ENCODE peak calls at places on chromosomes 7 and 10, in nine cellular contexts. Z is neural progenitor cell, Y is MM.1S, N is GM23248, W is PC-3, M is OCI-LY7, D is SK-N-SH, K is GM23338, Q is HCT116. O is an unnamed sample.

GRCh38 chr7:104794154-104794553 is 219.9 kb upstream of the KMT2E start:
- DNase-seq in K (no peak), D (no peak), M (no peak), W (peak), Z (no peak), Q (no peak), Y (no peak), N (no peak), O (no peak)

GRCh38 chr7:2705371-2706096 is 17.5 kb downstream of the AMZ1 start:
- DNase-seq in Q (no peak), M (no peak), Z (no peak), K (no peak), Y (no peak), N (no peak), D (no peak), W (no peak), O (no peak)

GRCh38 chr10:3091346-3091787 is 24.0 kb downstream of the PFKP start:
- DNase-seq in Y (no peak), M (no peak), Q (peak), W (peak), D (no peak), K (no peak), Z (no peak), N (peak), O (peak)

GRCh38 chr10:88693392-88694020 is 12.5 kb upstream of the LIPK start:
- DNase-seq in M (no peak), W (no peak), Y (no peak), Z (peak), D (no peak), Q (no peak), N (peak), K (peak), O (no peak)

GRCh38 chr10:14555806-14556205 is 218.9 kb downstream of the FAM107B start:
- DNase-seq in D (no peak), M (no peak), K (peak), Z (peak), Y (peak), N (no peak), Q (no peak), W (no peak), O (no peak)

GRCh38 chr10:21047096-21047495 is 150.0 kb upstream of the NEBL start:
- DNase-seq in N (no peak), Z (no peak), M (no peak), D (no peak), Q (no peak), W (peak), K (no peak), Y (no peak), O (no peak)

GRCh38 chr10:62037166-62037831 is 135.8 kb downstream of the ARID5B start:
- DNase-seq in Z (no peak), Y (no peak), Q (no peak), W (peak), D (no peak), K (no peak), N (peak), M (no peak), O (no peak)

GRCh38 chr10:124993728-124994451 is 52.0 kb downstream of the ZRANB1 start:
- DNase-seq in K (no peak), Q (no peak), Y (no peak), Z (no peak), D (no peak), M (no peak), N (no peak), W (no peak), O (no peak)

GRCh38 chr7:148912151-148912550 is 28.1 kb upstream of the EZH2 start:
- DNase-seq in Q (no peak), K (no peak), Z (no peak), D (no peak), W (no peak), Y (no peak), M (no peak), N (no peak), O (no peak)

GRCh38 chr10:14838582-14839304 is 637 bp downstream of the HSPA14 start:
- DNase-seq in Z (peak), K (peak), N (peak), Q (no peak), W (no peak), D (peak), M (peak), Y (peak), O (peak)

GRCh38 chr7:83957333-83957732 is 237.3 kb downstream of the SEMA3A start:
- DNase-seq in Y (no peak), N (no peak), D (no peak), W (no peak), Z (no peak), Q (no peak), M (no peak), K (no peak), O (no peak)

GRCh38 chr7:69177941-69178494 is 420.3 kb upstream of the AUTS2 start:
- DNase-seq in Z (no peak), M (no peak), K (no peak), D (no peak), N (no peak), W (no peak), Y (no peak), Q (no peak), O (no peak)

GRCh38 chr7:69172357-69173098 is 425.7 kb upstream of the AUTS2 start:
- DNase-seq in K (no peak), M (no peak), W (no peak), Q (no peak), Z (no peak), N (no peak), D (no peak), Y (no peak), O (no peak)

GRCh38 chr7:69169356-69169755 is 428.9 kb upstream of the AUTS2 start:
- DNase-seq in W (no peak), K (no peak), Z (no peak), Y (no peak), Q (no peak), N (no peak), M (no peak), D (no peak), O (no peak)

GRCh38 chr7:69177326-69177897 is 420.9 kb upstream of the AUTS2 start:
- DNase-seq in D (no peak), Z (no peak), Q (no peak), N (no peak), K (no peak), M (no peak), W (no peak), Y (no peak), O (no peak)

GRCh38 chr7:69173341-69173740 is 424.9 kb upstream of the AUTS2 start:
- DNase-seq in W (no peak), D (no peak), N (no peak), K (no peak), Z (no peak), M (no peak), Q (no peak), Y (no peak), O (no peak)
- TF ChIP-seq EZH2phosphoT487 in W (no peak), D (no peak), N (no peak), K (no peak), Z (no peak), M (no peak), Q (no peak), Y (no peak), O (no peak)

DNA sequence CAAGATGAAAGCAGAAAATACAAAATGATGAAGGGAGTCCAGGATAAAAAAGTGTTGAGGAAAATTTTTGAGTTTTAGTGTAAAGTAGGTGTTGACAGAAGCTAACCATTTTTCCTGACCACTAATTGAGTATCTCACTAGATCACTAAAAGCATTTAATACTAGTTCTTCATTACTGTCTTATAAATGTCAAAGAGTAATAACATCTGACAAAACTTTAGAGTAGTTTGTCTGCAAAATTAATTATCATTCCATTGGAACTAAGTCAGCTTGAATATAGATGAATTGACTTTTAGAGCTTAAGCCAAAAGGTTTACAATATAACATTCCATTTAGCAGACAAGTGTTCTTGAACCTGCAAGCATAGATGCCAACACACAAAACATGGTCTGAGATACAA is 232.9 kb downstream of the FOXP2 start:
- DNase-seq in Q (no peak), K (no peak), D (no peak), M (no peak), Y (no peak), Z (no peak), N (no peak), W (no peak), O (no peak)
- H3K4me3 ChIP-seq in Q (no peak), K (no peak), D (no peak), M (no peak), Y (no peak), Z (no peak), N (no peak), W (no peak), O (no peak)

DNA sequence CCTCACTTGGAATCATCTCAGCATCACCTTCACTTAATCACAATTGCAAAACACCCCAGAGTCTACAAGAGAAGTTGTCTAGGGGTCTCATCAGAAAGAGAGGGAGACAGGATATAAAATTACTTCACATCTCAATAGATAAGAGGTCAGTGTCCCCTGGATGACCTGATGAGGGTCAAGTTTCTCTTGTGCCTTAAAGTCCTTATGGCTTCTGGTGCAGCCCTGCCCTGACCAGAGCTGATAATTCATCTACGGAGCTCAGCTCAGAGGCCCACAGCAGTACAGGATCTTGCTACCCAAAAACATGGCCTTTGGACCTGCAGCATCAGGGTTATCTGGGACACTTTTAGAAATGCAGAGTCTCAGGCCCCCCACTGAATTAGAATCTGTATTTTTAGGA is 111.1 kb upstream of the GLI3 start:
- DNase-seq in Y (no peak), M (no peak), D (no peak), Z (no peak), W (no peak), N (no peak), Q (no peak), K (no peak), O (no peak)
- TF ChIP-seq EZH2phosphoT487 in Y (no peak), M (no peak), D (no peak), Z (no peak), W (no peak), N (no peak), Q (no peak), K (no peak), O (no peak)

GRCh38 chr10:42983595-42983990 is 93.3 kb upstream of the RET start:
- DNase-seq in N (no peak), M (no peak), Q (no peak), Z (no peak), Y (no peak), D (no peak), W (no peak), K (no peak), O (no peak)
- H3K4me3 ChIP-seq in N (no peak), M (no peak), Q (no peak), Z (no peak), Y (no peak), D (no peak), W (no peak), K (no peak), O (no peak)

DNA sequence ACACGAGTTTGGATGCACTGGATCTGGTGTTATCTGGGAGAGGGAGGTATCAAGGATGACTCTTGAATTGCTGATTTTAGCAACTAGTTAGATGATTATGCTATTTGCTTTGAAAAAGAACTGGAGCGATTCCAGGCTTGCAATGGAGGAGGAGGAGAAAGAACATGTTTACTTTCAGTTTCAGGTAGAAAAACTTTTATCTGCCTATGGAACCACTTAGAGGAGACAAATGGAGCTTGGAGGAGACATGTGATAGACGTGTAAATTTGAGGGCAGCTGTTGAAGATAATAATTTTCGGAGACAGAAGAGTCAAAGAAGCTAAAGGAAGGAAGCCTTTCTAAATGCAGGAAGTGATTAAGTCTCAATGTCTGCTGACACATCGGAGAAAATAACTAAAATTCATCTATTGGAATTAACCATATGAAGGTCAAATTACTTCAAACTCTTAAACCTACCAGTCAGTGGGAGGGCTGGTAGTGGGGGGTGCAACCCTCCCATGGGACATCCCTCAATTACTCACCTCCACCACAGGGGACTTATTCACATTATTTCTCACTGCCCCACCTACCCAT is 56.4 kb upstream of the GNAI1 start:
- DNase-seq in Q (no peak), N (peak), Y (peak), D (no peak), M (no peak), K (no peak), Z (no peak), W (peak), O (no peak)
- TF ChIP-seq EZH2phosphoT487 in Q (no peak), N (no peak), Y (no peak), D (no peak), M (no peak), K (no peak), Z (no peak), W (no peak), O (no peak)

GRCh38 chr10:133070402-133070801 is 17.3 kb upstream of the ADGRA1 start:
- DNase-seq in M (no peak), Z (no peak), N (no peak), Q (no peak), K (no peak), D (no peak), W (no peak), Y (no peak), O (no peak)
- H3K4me3 ChIP-seq in M (no peak), Z (no peak), N (no peak), Q (no peak), K (no peak), D (no peak), W (no peak), Y (no peak), O (no peak)